ENCODE peak calls at places on chromosomes 4 and X, in nine cellular contexts. C, R, Q, O, G, M, T, I and Z are unnamed samples.

GRCh38 chr4:836781-837301 is 10.9 kb upstream of the CPLX1 start:
- DNase-seq in O (no peak), M (peak; percentile 21), R (no peak), Q (no peak), C (no peak), T (no peak), G (no peak), I (peak; percentile 59), Z (no peak)

GRCh38 chr4:140135529-140136021 is 18.4 kb downstream of the MAML3 start:
- DNase-seq in C (no peak), R (peak; percentile 53), Q (no peak), O (no peak), I (peak; percentile 84), G (no peak), M (peak; percentile 39), T (no peak), Z (no peak)

GRCh38 chrX:20487227-20487626 is 220.5 kb upstream of the RPS6KA3 start:
- DNase-seq in T (peak; percentile 70), C (peak; percentile 53), I (no peak), Q (no peak), M (no peak), G (no peak), R (no peak), O (no peak), Z (no peak)

GRCh38 chr4:57147335-57148060 is 37.3 kb upstream of the IGFBP7 start:
- DNase-seq in G (no peak), I (no peak), Q (no peak), T (peak; percentile 88), C (no peak), O (no peak), M (no peak), R (no peak), Z (no peak)

GRCh38 chr4:80492761-80493160 is 157.2 kb downstream of the CFAP299 start:
- DNase-seq in C (peak; percentile 20), R (no peak), Q (peak; percentile 62), M (no peak), O (peak; percentile 27), T (peak; percentile 36), I (no peak), G (no peak), Z (peak; percentile 64)

GRCh38 chr4:38939150-38939549 is 71.5 kb downstream of the FAM114A1 start:
- DNase-seq in C (no peak), Q (no peak), I (no peak), O (no peak), G (no peak), R (no peak), T (no peak), M (no peak), Z (no peak)

GRCh38 chr4:155405059-155405458 is 28.3 kb upstream of the MAP9 start:
- DNase-seq in Q (no peak), I (no peak), T (peak; percentile 1), M (no peak), C (no peak), R (no peak), O (no peak), G (no peak), Z (no peak)

GRCh38 chr4:73740353-73740778 is at the start of gene CXCL8:
- DNase-seq in O (peak; percentile 2), M (peak; percentile 30), Q (peak; percentile 84), G (no peak), R (peak; percentile 67), I (no peak), C (peak; percentile 96), T (peak; percentile 96), Z (no peak)

GRCh38 chr4:87144346-87144745 is 76.1 kb downstream of the KLHL8 start:
- DNase-seq in R (no peak), C (no peak), O (no peak), M (no peak), Q (no peak), T (no peak), I (no peak), G (no peak), Z (no peak)

GRCh38 chr4:80125252-80126177 is 52.5 kb upstream of the ANTXR2 start:
- DNase-seq in M (no peak), C (peak; percentile 31), T (peak; percentile 55), G (no peak), Q (peak; percentile 52), R (no peak), I (no peak), O (peak; percentile 9), Z (peak; percentile 56)

GRCh38 chr4:47933798-47934197 is 19.4 kb upstream of the NFXL1 start:
- DNase-seq in C (peak; percentile 12), M (no peak), G (no peak), Q (no peak), R (no peak), O (peak; percentile 64), T (peak; percentile 51), I (no peak), Z (no peak)

GRCh38 chr4:151430737-151431457 is 21.9 kb downstream of the FHIP1A start:
- DNase-seq in O (no peak), C (peak; percentile 48), I (no peak), G (no peak), R (no peak), T (peak; percentile 67), M (no peak), Q (no peak), Z (no peak)

DNA sequence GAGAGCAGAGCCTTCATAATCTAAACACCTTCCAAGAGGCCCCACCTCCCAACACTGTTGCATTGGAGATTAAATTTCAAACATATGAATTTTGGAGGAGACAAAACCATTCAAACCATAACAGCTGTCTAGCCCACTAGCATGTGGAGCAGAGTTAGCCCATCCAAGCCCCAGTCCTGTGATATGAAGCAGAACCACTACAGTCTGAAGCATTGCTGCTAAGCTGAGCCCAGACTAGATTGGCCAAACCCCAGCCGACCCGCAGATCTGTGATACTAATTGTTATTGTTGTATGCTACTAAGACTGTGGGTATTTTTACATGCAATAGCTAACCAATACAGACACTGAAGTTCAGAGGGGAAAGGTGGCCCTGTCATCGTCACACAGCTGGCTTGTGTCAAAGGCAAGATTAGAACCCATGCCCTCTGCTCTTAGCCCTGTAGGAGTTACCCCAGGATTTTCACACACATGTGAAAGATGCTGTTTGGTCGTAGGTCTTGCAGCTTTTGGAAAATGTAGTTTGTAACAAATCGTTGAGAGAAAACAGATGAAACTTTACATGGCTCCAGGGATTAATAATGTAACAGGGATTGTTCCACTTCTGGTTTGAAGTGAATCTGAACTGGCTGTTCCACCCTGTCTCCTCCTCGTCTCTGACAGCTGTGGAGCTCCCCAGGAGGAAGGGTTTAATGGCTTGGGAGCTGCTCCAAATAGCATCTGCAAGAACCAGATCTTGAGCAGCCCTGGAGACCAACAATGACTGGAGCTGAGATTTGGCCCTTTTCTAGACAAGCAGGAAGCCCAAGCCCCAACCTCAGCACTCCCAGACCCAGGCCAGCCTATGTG is 517.5 kb downstream of the MID1IP1 start:
- DNase-seq in I (no peak), Q (peak; percentile 12), M (no peak), R (no peak), C (no peak), O (no peak), T (no peak), G (no peak), Z (no peak)
- TF ChIP-seq CTCF in I (no peak), Q (no peak), M (no peak), R (no peak), C (no peak), O (no peak), T (no peak), G (no peak), Z (no peak)

DNA sequence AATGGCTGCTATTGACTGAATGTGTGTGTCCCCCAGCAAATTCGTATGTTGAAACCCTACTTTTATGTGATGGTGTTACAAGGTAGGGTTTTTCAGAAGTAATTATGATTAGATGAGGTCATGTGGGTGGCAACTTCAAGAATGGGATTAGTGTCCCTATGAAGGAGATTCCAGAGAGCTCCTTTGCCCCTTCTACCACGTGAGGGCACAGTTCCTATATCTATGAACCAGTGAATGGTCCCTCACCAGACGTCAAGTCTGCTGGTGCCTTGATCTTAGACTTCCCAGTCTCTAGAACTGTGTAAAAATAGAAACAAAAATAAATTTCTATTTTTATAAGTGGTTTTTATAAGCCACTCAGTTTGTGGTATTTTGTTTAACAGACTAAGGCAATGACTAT is 1137.6 kb upstream of the IGFBP7 start:
- DNase-seq in M (no peak), Q (no peak), I (no peak), G (no peak), T (no peak), C (no peak), R (no peak), O (peak; percentile 1), Z (no peak)
- TF ChIP-seq CTCF in M (no peak), Q (no peak), I (no peak), G (no peak), T (no peak), C (no peak), R (no peak), O (peak; percentile 26), Z (no peak)

GRCh38 chr4:22129454-22130075 is 181.0 kb upstream of the KCNIP4 start:
- DNase-seq in R (no peak), I (no peak), O (no peak), M (no peak), Q (peak; percentile 45), T (peak; percentile 54), C (peak; percentile 41), G (no peak), Z (peak; percentile 39)
- TF ChIP-seq CTCF in R (peak; percentile 28), I (peak; percentile 17), O (peak; percentile 60), M (peak; percentile 4), Q (peak; percentile 43), T (peak; percentile 81), C (peak; percentile 80), G (peak; percentile 48), Z (peak; percentile 40)

GRCh38 chrX:54442790-54443189 is 2.6 kb downstream of the TSR2 start:
- DNase-seq in M (no peak), O (no peak), Q (no peak), G (no peak), I (no peak), R (no peak), T (no peak), C (no peak), Z (no peak)

GRCh38 chrX:54446084-54446483 is 5.9 kb downstream of the TSR2 start:
- DNase-seq in G (no peak), C (no peak), M (no peak), R (no peak), Q (no peak), O (no peak), T (no peak), I (no peak), Z (no peak)

GRCh38 chrX:54449929-54450328 is 9.7 kb downstream of the TSR2 start:
- DNase-seq in I (no peak), R (no peak), T (no peak), Q (no peak), G (no peak), C (no peak), O (no peak), M (no peak), Z (no peak)

GRCh38 chrX:54444752-54445151 is 4.5 kb downstream of the TSR2 start:
- DNase-seq in I (no peak), Q (no peak), C (no peak), R (no peak), O (no peak), G (no peak), M (no peak), T (no peak), Z (no peak)

DNA sequence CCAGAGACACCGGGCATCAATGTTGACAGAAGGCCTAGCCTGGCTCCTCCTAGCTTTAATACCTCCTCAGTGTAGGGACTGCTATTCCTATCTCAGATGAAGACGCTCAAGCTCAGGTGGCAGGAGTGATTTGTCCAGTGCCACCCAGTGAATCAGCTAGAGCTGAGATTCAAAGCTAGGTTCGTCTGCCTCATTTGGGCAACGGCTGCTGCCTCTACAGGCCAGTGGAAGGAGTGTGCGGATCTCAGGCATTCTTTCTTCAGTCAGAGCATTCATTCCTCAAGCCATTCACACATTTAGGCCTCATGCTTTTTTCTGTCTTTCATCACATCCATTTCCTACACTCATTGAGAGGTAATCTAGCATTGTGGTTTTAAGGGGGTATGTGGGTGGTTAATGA is 7.3 kb downstream of the TSR2 start:
- DNase-seq in I (no peak), G (no peak), Q (no peak), C (no peak), T (peak; percentile 0), R (no peak), O (no peak), M (no peak), Z (no peak)
- TF ChIP-seq CTCF in I (no peak), G (peak; percentile 25), Q (no peak), C (peak; percentile 12), T (peak; percentile 27), R (no peak), O (peak; percentile 39), M (no peak), Z (no peak)